ENCODE peak calls at places on chromosomes 11 and 22, in six cellular contexts. M is H9, R is IMR-90, H is H1, Z is mesenchymal stem cell, Q is neuronal stem cell. A is an unnamed sample.

GRCh38 chr11:35635933-35636332 is 17.7 kb downstream of the FJX1 start:
- DNase-seq in M (no peak), R (no peak), H (no peak), Z (no peak), Q (no peak), A (no peak)

GRCh38 chr11:62974848-62975522 is 9.8 kb downstream of the SLC22A6 start:
- DNase-seq in M (peak; percentile 76), R (no peak), H (peak; percentile 25), Z (no peak), Q (no peak), A (no peak)

GRCh38 chr11:46723359-46723680 is 4.3 kb downstream of the F2 start:
- DNase-seq in M (no peak), R (no peak), H (no peak), Z (no peak), Q (no peak), A (no peak)

GRCh38 chr22:46052331-46052771 is 75.4 kb upstream of the WNT7B start:
- DNase-seq in M (no peak), R (no peak), H (no peak), Z (no peak), Q (no peak), A (no peak)

GRCh38 chr11:64742940-64743590 is 877 bp downstream of the RASGRP2 start:
- DNase-seq in M (peak; percentile 76), R (no peak), H (no peak), Z (peak; percentile 57), Q (no peak), A (peak; percentile 30)

GRCh38 chr22:32042924-32043323 is at the start of gene SLC5A1:
- DNase-seq in M (peak; percentile 33), R (no peak), H (no peak), Z (no peak), Q (no peak), A (no peak)

GRCh38 chr11:119974051-119974450 is 163.9 kb downstream of the TRIM29 start:
- DNase-seq in M (no peak), R (no peak), H (no peak), Z (no peak), Q (no peak), A (no peak)

GRCh38 chr11:60761436-60762190 is 4.9 kb downstream of the MS4A15 start:
- DNase-seq in M (no peak), R (no peak), H (no peak), Z (no peak), Q (no peak), A (no peak)

GRCh38 chr11:8442301-8442700 is 151.7 kb downstream of the STK33 start:
- DNase-seq in M (peak; percentile 39), R (no peak), H (no peak), Z (no peak), Q (peak; percentile 43), A (no peak)

GRCh38 chr11:65849771-65850216 is 8.2 kb downstream of the CFL1 start:
- DNase-seq in M (no peak), R (no peak), H (no peak), Z (no peak), Q (no peak), A (no peak)

GRCh38 chr11:24064309-24064903 is 432.4 kb upstream of the LUZP2 start:
- DNase-seq in M (no peak), R (no peak), H (no peak), Z (no peak), Q (peak; percentile 50), A (no peak)

GRCh38 chr11:66015936-66016792 is 4.4 kb downstream of the CST6 start:
- DNase-seq in M (no peak), R (no peak), H (no peak), Z (no peak), Q (no peak), A (peak; percentile 63)

GRCh38 chr11:9895016-9895415 is 231.1 kb downstream of the SWAP70 start:
- DNase-seq in M (no peak), R (peak; percentile 51), H (no peak), Z (peak; percentile 18), Q (no peak), A (no peak)

GRCh38 chr11:45113807-45114206 is 32.6 kb upstream of the PRDM11 start:
- DNase-seq in M (no peak), R (no peak), H (no peak), Z (no peak), Q (no peak), A (no peak)

GRCh38 chr11:65640483-65641207 is 2.7 kb downstream of the SIPA1 start:
- DNase-seq in M (no peak), R (no peak), H (no peak), Z (no peak), Q (no peak), A (no peak)

GRCh38 chr11:66956689-66957290 is 1.4 kb downstream of the PC start:
- DNase-seq in M (peak; percentile 47), R (peak; percentile 97), H (no peak), Z (peak; percentile 92), Q (no peak), A (peak; percentile 13)

GRCh38 chr11:16117989-16118810 is 238.1 kb downstream of the SOX6 start:
- DNase-seq in M (no peak), R (no peak), H (no peak), Z (no peak), Q (no peak), A (no peak)

DNA sequence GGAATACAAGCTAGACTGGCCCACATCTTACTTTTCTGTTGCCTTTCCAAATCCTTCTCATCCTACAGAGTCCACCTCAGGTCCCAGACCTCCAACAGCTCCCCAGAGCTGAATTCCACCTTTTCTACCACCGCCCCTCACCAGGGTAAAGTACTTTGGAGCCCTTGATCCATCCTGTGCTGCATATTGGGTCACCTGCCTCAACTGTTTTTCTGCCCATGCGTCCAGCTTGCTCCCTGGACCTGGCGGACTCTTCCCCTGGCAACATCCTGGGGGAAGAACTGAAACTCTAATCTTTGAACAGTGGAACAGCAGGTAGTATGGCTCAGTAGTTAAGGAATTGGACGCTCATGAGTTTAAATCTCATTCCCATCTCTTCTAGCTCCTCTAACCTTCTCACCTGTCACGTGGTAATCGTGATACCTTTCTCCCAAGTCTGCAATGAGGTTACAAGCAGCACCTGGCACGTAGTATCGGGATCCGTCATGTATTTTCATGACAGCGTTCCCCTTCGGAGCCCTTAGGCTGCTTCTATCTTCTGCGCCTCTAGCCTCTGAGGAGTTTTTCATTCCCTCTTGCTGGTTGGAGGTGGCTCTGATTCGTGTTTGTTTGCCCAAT is 98.1 kb downstream of the CEP164 start:
- DNase-seq in M (no peak), R (no peak), H (no peak), Z (no peak), Q (no peak), A (no peak)
- H2AK5ac ChIP-seq in M (no peak overlapping the region), R (no peak overlapping the region), H (no peak overlapping the region), Z (no peak overlapping the region), Q (no peak overlapping the region), A (no peak overlapping the region)

GRCh38 chr11:121282376-121282775 is 10.2 kb upstream of the SC5D start:
- DNase-seq in M (no peak), R (no peak), H (no peak), Z (no peak), Q (no peak), A (no peak)

GRCh38 chr11:121282886-121283502 is 9.6 kb upstream of the SC5D start:
- DNase-seq in M (no peak), R (no peak), H (no peak), Z (no peak), Q (no peak), A (no peak)

GRCh38 chr11:121281609-121282164 is 10.9 kb upstream of the SC5D start:
- DNase-seq in M (no peak), R (no peak), H (no peak), Z (no peak), Q (no peak), A (no peak)
- H2BK120ac ChIP-seq in M (no peak overlapping the region), R (no peak overlapping the region), H (no peak overlapping the region), Z (no peak overlapping the region), Q (no peak overlapping the region), A (no peak overlapping the region)

DNA sequence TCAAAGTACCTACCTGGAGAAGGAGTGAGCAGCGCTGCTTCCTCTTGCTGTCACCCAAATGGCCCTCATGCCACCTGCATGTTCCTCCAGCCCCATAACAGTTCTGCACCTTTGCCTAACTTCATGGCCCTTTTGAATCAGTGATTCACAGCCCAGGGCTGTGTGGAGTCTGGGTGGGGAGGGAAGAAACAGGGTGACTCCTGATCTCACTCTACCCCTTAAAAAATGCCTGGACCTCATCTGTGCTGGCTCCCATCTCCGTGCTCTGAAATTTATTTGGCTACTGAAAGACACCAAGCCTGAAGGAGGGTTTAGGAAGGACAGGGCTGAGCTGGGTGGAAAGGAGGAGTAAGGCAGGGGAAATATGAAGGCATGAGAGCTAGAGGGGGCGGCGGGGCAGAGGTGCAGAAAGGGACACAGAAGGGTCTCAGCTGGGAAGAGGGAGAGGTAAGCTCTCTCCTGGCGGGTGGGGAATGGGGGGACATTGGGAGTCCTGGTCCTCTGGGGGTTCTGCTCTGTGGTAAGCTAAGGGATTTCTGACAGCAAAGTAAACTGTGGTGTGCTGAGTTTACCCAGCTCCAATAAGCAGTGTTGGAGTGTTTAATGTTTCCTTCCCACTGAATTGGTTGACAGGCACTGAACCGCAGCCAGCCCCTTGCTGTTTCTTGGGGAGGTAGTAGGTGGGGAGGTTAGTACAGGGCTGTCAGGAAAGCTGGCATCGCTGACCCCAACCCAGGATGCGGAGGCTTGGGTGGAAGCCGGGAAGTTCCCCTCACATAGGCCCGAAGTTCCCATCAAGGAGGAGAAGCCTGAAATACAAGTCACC is 71.1 kb downstream of the RPUSD4 start:
- DNase-seq in M (no peak), R (no peak), H (no peak), Z (peak; percentile 70), Q (no peak), A (no peak)
- H2AFZ ChIP-seq in M (no peak overlapping the region), R (peak overlapping the region; percentile 5), H (no peak overlapping the region), Z (no peak overlapping the region), Q (no peak overlapping the region), A (no peak overlapping the region)

DNA sequence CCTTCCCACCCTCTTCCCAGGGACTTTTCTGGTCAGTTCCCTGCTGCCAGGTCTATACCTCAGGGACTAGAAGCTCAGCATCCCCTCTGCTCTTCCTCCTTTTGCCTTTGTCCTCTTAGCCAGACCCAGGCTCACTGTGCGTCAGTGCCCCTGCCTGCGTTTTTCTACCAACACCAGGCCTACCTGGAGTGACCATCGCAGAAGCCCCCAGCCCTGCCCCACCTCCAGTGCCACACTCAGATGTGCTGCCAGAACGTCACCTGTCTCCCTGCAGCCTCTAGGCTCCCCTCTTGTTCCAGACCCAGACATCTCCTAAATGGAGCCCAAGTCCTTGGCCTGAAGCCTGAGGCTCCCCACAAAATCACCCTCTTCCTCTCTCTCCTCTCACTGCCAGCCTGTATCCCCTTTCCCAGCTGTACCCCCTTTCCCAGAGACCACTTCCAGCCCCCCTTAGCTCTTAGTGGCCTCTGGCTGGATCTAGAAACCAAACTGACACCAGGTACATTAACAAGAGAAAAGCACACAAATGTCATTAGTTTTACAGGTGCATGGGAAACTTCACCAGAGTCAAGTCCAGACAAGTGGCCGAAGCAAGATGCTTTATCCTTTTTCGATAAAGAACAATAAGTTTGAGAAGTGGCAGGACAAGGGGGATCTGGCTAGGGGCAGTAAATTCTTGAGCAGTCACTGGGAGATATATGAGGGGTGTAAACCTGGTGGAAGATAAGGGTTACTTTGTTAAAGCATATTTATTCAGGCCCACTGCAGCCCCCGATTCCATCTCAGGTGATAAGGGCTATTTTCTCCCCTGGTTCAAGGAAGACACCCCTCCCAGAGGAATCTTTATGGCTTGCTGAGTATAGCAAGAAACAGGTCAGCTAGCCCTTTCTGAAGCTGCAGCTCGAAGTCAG is 61.5 kb downstream of the BCR start:
- DNase-seq in M (no peak), R (no peak), H (no peak), Z (no peak), Q (no peak), A (no peak)
- H2AK5ac ChIP-seq in M (no peak overlapping the region), R (peak overlapping the region; percentile 24), H (peak overlapping the region; percentile 99), Z (peak overlapping the region; percentile 83), Q (peak overlapping the region; percentile 98), A (no peak overlapping the region)

A was measured in trophoblast cell.